ENCODE peak calls at places on chromosomes 4 and X, in ten cellular contexts. C is NCI-H1417, F is glomerular endothelial cell, S is astrocyte of the hippocampus, J is Kasumi-1, U is GM20000, T is tibial artery, P is GM19239, X is anterior cingulate cortex, Z is RCC 7860. L is an unnamed sample.

GRCh38 chrX:85309717-85310116 is 65.9 kb downstream of the ZNF711 start:
- DNase-seq in C (no peak), F (no peak), S (no peak), J (no peak), U (no peak), T (no peak), P (no peak), X (no peak), Z (no peak), L (peak)

GRCh38 chr4:18691431-18692200 is 670.1 kb upstream of the LCORL start:
- DNase-seq in C (peak), F (no peak), S (peak), J (no peak), U (no peak), T (no peak), P (no peak), X (no peak), Z (no peak), L (no peak)

GRCh38 chr4:177250056-177250696 is 59.5 kb upstream of the NEIL3 start:
- DNase-seq in C (no peak), F (no peak), S (peak), J (peak), U (peak), T (peak), P (peak), X (peak), Z (peak), L (peak)

GRCh38 chr4:37828843-37829242 is 2.4 kb downstream of the PGM2 start:
- DNase-seq in C (no peak), F (no peak), S (no peak), J (no peak), U (no peak), T (no peak), P (no peak), X (no peak), Z (no peak), L (no peak)

GRCh38 chr4:123659759-123660158 is 263.2 kb downstream of the SPRY1 start:
- DNase-seq in C (peak), F (no peak), S (peak), J (peak), U (no peak), T (no peak), P (no peak), X (no peak), Z (no peak), L (peak)

GRCh38 chrX:107574711-107575110 is 53.6 kb upstream of the PRPS1 start:
- DNase-seq in C (no peak), F (no peak), S (peak), J (no peak), U (no peak), T (no peak), P (no peak), X (no peak), Z (peak), L (no peak)

GRCh38 chr4:79528241-79528706 is 120.2 kb upstream of the GK2 start:
- DNase-seq in C (no peak), F (no peak), S (peak), J (no peak), U (no peak), T (no peak), P (no peak), X (no peak), Z (no peak), L (peak)

GRCh38 chr4:111697176-111697962 is 447.9 kb upstream of the FAM241A start:
- DNase-seq in C (peak), F (no peak), S (no peak), J (no peak), U (no peak), T (no peak), P (no peak), X (no peak), Z (no peak), L (no peak)

GRCh38 chr4:119498520-119498919 is 130.1 kb downstream of the PDE5A start:
- DNase-seq in C (peak), F (no peak), S (peak), J (no peak), U (no peak), T (peak), P (no peak), X (no peak), Z (no peak), L (no peak)

GRCh38 chrX:132270699-132271098 is 51.5 kb upstream of the RAP2C start:
- DNase-seq in C (peak), F (no peak), S (peak), J (no peak), U (no peak), T (peak), P (no peak), X (no peak), Z (no peak), L (no peak)

GRCh38 chr4:66430856-66431255 is 760.6 kb upstream of the EPHA5 start:
- DNase-seq in C (no peak), F (no peak), S (peak), J (no peak), U (no peak), T (no peak), P (no peak), X (no peak), Z (no peak), L (no peak)

GRCh38 chr4:157204634-157205244 is 15.8 kb upstream of the GRIA2 start:
- DNase-seq in C (no peak), F (no peak), S (no peak), J (no peak), U (peak), T (no peak), P (no peak), X (no peak), Z (no peak), L (peak)

GRCh38 chr4:62119195-62119594 is 919.1 kb downstream of the ADGRL3 start:
- DNase-seq in C (no peak), F (no peak), S (no peak), J (no peak), U (no peak), T (no peak), P (no peak), X (no peak), Z (no peak), L (no peak)

GRCh38 chrX:55758033-55758432 is 40.5 kb downstream of the RRAGB start:
- DNase-seq in C (no peak), F (peak), S (no peak), J (no peak), U (no peak), T (no peak), P (no peak), X (no peak), Z (no peak), L (no peak)

GRCh38 chr4:42610941-42611340 is 46.0 kb downstream of the ATP8A1 start:
- DNase-seq in C (no peak), F (no peak), S (no peak), J (no peak), U (no peak), T (no peak), P (no peak), X (no peak), Z (no peak), L (no peak)

GRCh38 chrX:56782791-56783449 is 53.9 kb downstream of the NBDY start:
- DNase-seq in C (no peak), F (no peak), S (no peak), J (no peak), U (no peak), T (no peak), P (no peak), X (no peak), Z (no peak), L (no peak)

GRCh38 chrX:48904180-48904579 is 6.5 kb downstream of the PQBP1 start:
- DNase-seq in C (no peak), F (no peak), S (no peak), J (no peak), U (no peak), T (no peak), P (no peak), X (no peak), Z (no peak), L (no peak)

GRCh38 chr4:7844247-7844991 is 95.2 kb downstream of the AFAP1 start:
- DNase-seq in C (peak), F (peak), S (peak), J (peak), U (peak), T (peak), P (peak), X (peak), Z (peak), L (peak)

GRCh38 chrX:56796641-56797395 is 67.8 kb downstream of the NBDY start:
- DNase-seq in C (no peak), F (no peak), S (no peak), J (no peak), U (no peak), T (no peak), P (no peak), X (no peak), Z (no peak), L (no peak)

GRCh38 chr4:152972821-152973613 is 36.9 kb downstream of the FHDC1 start:
- DNase-seq in C (no peak), F (no peak), S (peak), J (no peak), U (no peak), T (no peak), P (no peak), X (no peak), Z (peak), L (no peak)

GRCh38 chr4:54683616-54684346 is 26.0 kb downstream of the KIT start:
- DNase-seq in C (no peak), F (no peak), S (peak), J (peak), U (no peak), T (no peak), P (no peak), X (no peak), Z (no peak), L (peak)

GRCh38 chr4:138736362-138736761 is 279.2 kb upstream of the NOCT start:
- DNase-seq in C (no peak), F (peak), S (peak), J (no peak), U (no peak), T (no peak), P (no peak), X (no peak), Z (peak), L (no peak)

GRCh38 chrX:1751781-1752180 is 136.9 kb downstream of the ASMT start:
- DNase-seq in C (no peak), F (no peak), S (no peak), J (no peak), U (no peak), T (no peak), P (no peak), X (no peak), Z (peak), L (no peak)

GRCh38 chrX:2466876-2467656 is 33.7 kb downstream of the DHRSX start:
- DNase-seq in C (no peak), F (no peak), S (no peak), J (no peak), U (no peak), T (no peak), P (no peak), X (no peak), Z (no peak), L (no peak)

GRCh38 chr4:186685744-186686143 is 37.9 kb downstream of the FAT1 start:
- DNase-seq in C (no peak), F (no peak), S (peak), J (no peak), U (no peak), T (no peak), P (no peak), X (no peak), Z (peak), L (no peak)

GRCh38 chr4:126939401-126939800 is 693.4 kb upstream of the INTU start:
- DNase-seq in C (no peak), F (no peak), S (peak), J (no peak), U (no peak), T (no peak), P (no peak), X (no peak), Z (no peak), L (no peak)

GRCh38 chr4:57182132-57182874 is 72.1 kb upstream of the IGFBP7 start:
- DNase-seq in C (no peak), F (no peak), S (peak), J (peak), U (no peak), T (peak), P (no peak), X (peak), Z (no peak), L (peak)